ENCODE peak calls at places on chromosomes 6 and 20, in nine cellular contexts. K is heart right ventricle; O is pancreas; U is breast epithelium; N is fibroblast of lung; Q is fibroblast of the aortic adventitia; W is CD8-positive, alpha-beta memory T cell; H is lung; P is hepatocyte. Y is an unnamed sample.

GRCh38 chr20:33023439-33024262 is 7.8 kb upstream of the BPIFB6 start:
- DNase-seq in K (no peak), O (no peak), U (no peak), N (no peak), Q (no peak), W (no peak), H (no peak), P (peak; percentile 41), Y (no peak)

GRCh38 chr20:37111926-37112455 is 16.2 kb upstream of the RBL1 start:
- DNase-seq in K (no peak), O (no peak), U (no peak), N (no peak), Q (no peak), W (no peak), H (no peak), P (no peak), Y (no peak)

GRCh38 chr20:47196091-47197081 is 160.1 kb downstream of the ZMYND8 start:
- DNase-seq in K (peak; percentile 66), O (peak; percentile 37), U (peak; percentile 72), N (peak; percentile 48), Q (peak; percentile 71), W (peak; percentile 60), H (peak; percentile 78), P (peak; percentile 82), Y (peak; percentile 45)

GRCh38 chr6:55286824-55287223 is 40.4 kb upstream of the GFRAL start:
- DNase-seq in K (no peak), O (no peak), U (no peak), N (no peak), Q (no peak), W (no peak), H (no peak), P (no peak), Y (no peak)

GRCh38 chr20:61756966-61757677 is 308.6 kb downstream of the TAF4 start:
- DNase-seq in K (no peak), O (no peak), U (peak; percentile 38), N (no peak), Q (no peak), W (no peak), H (no peak), P (no peak), Y (no peak)

GRCh38 chr6:90294008-90294511 is 2.6 kb downstream of the BACH2 start:
- DNase-seq in K (no peak), O (no peak), U (no peak), N (no peak), Q (no peak), W (peak; percentile 20), H (no peak), P (no peak), Y (no peak)

GRCh38 chr20:44125332-44126127 is 61.5 kb downstream of the JPH2 start:
- DNase-seq in K (no peak), O (no peak), U (no peak), N (no peak), Q (no peak), W (no peak), H (no peak), P (no peak), Y (no peak)

GRCh38 chr6:11414564-11414963 is 123.0 kb upstream of the TMEM170B start:
- DNase-seq in K (no peak), O (no peak), U (no peak), N (no peak), Q (no peak), W (no peak), H (no peak), P (peak; percentile 49), Y (no peak)

GRCh38 chr6:14630136-14630535 is 512.6 kb downstream of the CD83 start:
- DNase-seq in K (no peak), O (no peak), U (no peak), N (no peak), Q (no peak), W (no peak), H (no peak), P (no peak), Y (no peak)

GRCh38 chr20:62924567-62925419 is 1.5 kb downstream of the DIDO1 start:
- DNase-seq in K (no peak), O (no peak), U (no peak), N (peak; percentile 55), Q (peak; percentile 63), W (no peak), H (no peak), P (peak; percentile 55), Y (no peak)

GRCh38 chr6:153312633-153313032 is 181.6 kb upstream of the RGS17 start:
- DNase-seq in K (peak; percentile 9), O (peak; percentile 16), U (no peak), N (peak; percentile 51), Q (peak; percentile 22), W (no peak), H (peak; percentile 74), P (peak; percentile 52), Y (peak; percentile 91)

GRCh38 chr20:38196592-38196991 is 31.5 kb upstream of the TGM2 start:
- DNase-seq in K (peak; percentile 65), O (peak; percentile 17), U (no peak), N (no peak), Q (peak; percentile 96), W (no peak), H (peak; percentile 66), P (peak; percentile 64), Y (peak; percentile 89)

DNA sequence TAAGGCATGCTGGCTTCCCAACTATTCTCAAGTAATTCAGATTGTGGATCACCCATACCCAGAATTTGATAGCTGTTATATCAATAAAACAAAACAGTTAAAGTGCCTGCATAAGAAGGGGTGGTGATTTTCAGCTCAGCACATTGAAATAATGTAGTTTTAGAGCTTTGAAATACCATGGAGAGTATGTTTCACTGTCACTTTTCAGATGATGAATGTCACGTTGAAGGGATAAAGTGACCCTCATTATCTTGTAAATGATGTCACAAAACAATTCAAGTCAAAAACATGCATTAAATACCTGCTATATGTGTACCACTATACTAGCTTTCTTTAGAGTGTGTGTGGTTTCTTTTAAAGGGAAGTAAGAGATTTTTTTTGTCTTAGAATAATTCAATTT is 27.6 kb downstream of the MLIP start:
- DNase-seq in K (no peak), O (no peak), U (no peak), N (no peak), Q (no peak), W (no peak), H (no peak), P (no peak), Y (no peak)
- H3K4me3 ChIP-seq in K (no peak overlapping the region), O (no peak overlapping the region), U (no peak overlapping the region), N (no peak overlapping the region), Q (no peak overlapping the region), W (no peak overlapping the region), H (no peak overlapping the region), P (no peak overlapping the region), Y (no peak overlapping the region)

GRCh38 chr6:42468273-42468672 is 16.5 kb upstream of the TRERF1 start:
- DNase-seq in K (no peak), O (no peak), U (no peak), N (no peak), Q (no peak), W (no peak), H (no peak), P (no peak), Y (no peak)
- H3K4me3 ChIP-seq in K (no peak overlapping the region), O (no peak overlapping the region), U (no peak overlapping the region), N (no peak overlapping the region), Q (no peak overlapping the region), W (no peak overlapping the region), H (no peak overlapping the region), P (no peak overlapping the region), Y (no peak overlapping the region)

GRCh38 chr6:124962617-124963415 is 579 bp downstream of the RNF217 start:
- DNase-seq in K (peak; percentile 36), O (peak; percentile 33), U (no peak), N (peak; percentile 52), Q (peak; percentile 34), W (no peak), H (peak; percentile 48), P (peak; percentile 65), Y (peak; percentile 65)

GRCh38 chr6:124961784-124962611 is at the start of gene RNF217:
- DNase-seq in K (peak; percentile 62), O (peak; percentile 59), U (no peak), N (peak; percentile 80), Q (peak; percentile 83), W (no peak), H (peak; percentile 63), P (peak; percentile 71), Y (peak; percentile 83)

GRCh38 chr6:124960757-124961467 is 1.3 kb upstream of the RNF217 start:
- DNase-seq in K (no peak), O (no peak), U (no peak), N (peak; percentile 39), Q (peak; percentile 37), W (no peak), H (no peak), P (no peak), Y (no peak)

GRCh38 chr6:124963416-124964083 is 1.3 kb downstream of the RNF217 start:
- DNase-seq in K (no peak), O (peak; percentile 9), U (no peak), N (peak; percentile 63), Q (peak; percentile 55), W (no peak), H (no peak), P (peak; percentile 21), Y (peak; percentile 65)

GRCh38 chr6:124961468-124961783 is 811 bp upstream of the RNF217 start:
- DNase-seq in K (no peak), O (no peak), U (no peak), N (no peak), Q (no peak), W (no peak), H (no peak), P (no peak), Y (no peak)
- H3K4me3 ChIP-seq in K (peak overlapping the region; percentile 83), O (peak overlapping the region; percentile 71), U (peak overlapping the region; percentile 91), N (peak overlapping the region; percentile 80), Q (peak overlapping the region; percentile 87), W (no peak overlapping the region), H (peak overlapping the region; percentile 88), P (peak overlapping the region; percentile 27), Y (peak overlapping the region; percentile 58)

DNA sequence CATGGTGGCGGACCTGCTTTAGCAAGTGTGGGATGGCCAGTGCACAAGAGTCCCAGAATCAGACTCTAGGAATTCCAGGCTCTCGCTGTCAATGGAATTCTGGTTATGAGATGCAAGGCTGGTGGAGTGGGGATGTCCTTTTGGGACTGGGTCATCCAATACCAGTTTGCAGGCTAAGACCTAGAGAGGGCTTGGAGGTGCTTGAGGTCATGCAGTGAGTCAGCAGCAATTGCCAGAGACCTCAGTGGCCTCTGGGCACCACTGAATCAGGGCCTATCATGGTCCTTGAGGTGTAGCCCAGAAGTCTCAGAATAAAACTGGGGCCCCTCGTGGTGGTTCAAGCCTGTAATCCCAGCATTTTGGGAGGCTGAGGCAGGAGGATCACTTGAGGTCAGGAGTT is 1.4 kb upstream of the SCRT2 start:
- DNase-seq in K (no peak), O (no peak), U (no peak), N (no peak), Q (no peak), W (no peak), H (no peak), P (no peak), Y (no peak)
- H3K4me3 ChIP-seq in K (no peak overlapping the region), O (no peak overlapping the region), U (no peak overlapping the region), N (no peak overlapping the region), Q (no peak overlapping the region), W (no peak overlapping the region), H (no peak overlapping the region), P (no peak overlapping the region), Y (no peak overlapping the region)

GRCh38 chr6:41372526-41373366 is 37.3 kb downstream of the NCR2 start:
- DNase-seq in K (no peak), O (no peak), U (no peak), N (no peak), Q (no peak), W (no peak), H (no peak), P (no peak), Y (peak; percentile 12)
- H3K4me3 ChIP-seq in K (no peak overlapping the region), O (peak overlapping the region; percentile 13), U (peak overlapping the region; percentile 56), N (no peak overlapping the region), Q (no peak overlapping the region), W (no peak overlapping the region), H (no peak overlapping the region), P (no peak overlapping the region), Y (no peak overlapping the region)

GRCh38 chr20:608970-609369 is 1.1 kb downstream of the TCF15 start:
- DNase-seq in K (no peak), O (no peak), U (no peak), N (no peak), Q (no peak), W (no peak), H (no peak), P (no peak), Y (no peak)
- H3K4me3 ChIP-seq in K (peak overlapping the region; percentile 67), O (no peak overlapping the region), U (peak overlapping the region; percentile 53), N (no peak overlapping the region), Q (no peak overlapping the region), W (no peak overlapping the region), H (no peak overlapping the region), P (no peak overlapping the region), Y (no peak overlapping the region)

Y was measured in foreskin fibroblast.